ENCODE peak calls at places on chromosome X, in four cellular contexts. One of them, this sample, is unnamed.

GRCh38 chrX:67338262-67338661 is 205.6 kb upstream of the AR start:
- DNase-seq in cardiac fibroblast: no peak
- DNase-seq in astrocyte of the spinal cord: no peak
- DNase-seq in neural progenitor cell: no peak
- DNase-seq in this sample: no peak

GRCh38 chrX:2696698-2697215 is 5.7 kb downstream of the CD99 start:
- DNase-seq in neural progenitor cell: no peak
- DNase-seq in astrocyte of the spinal cord: peak; percentile 90
- DNase-seq in cardiac fibroblast: peak; percentile 83
- DNase-seq in this sample: no peak

GRCh38 chrX:14922437-14922836 is 49.2 kb downstream of the MOSPD2 start:
- DNase-seq in neural progenitor cell: no peak
- DNase-seq in cardiac fibroblast: peak; percentile 53
- DNase-seq in astrocyte of the spinal cord: peak; percentile 82
- DNase-seq in this sample: no peak

GRCh38 chrX:5113128-5113527 is 1115.5 kb downstream of the NLGN4X start:
- DNase-seq in cardiac fibroblast: peak; percentile 0
- DNase-seq in astrocyte of the spinal cord: peak; percentile 3
- DNase-seq in neural progenitor cell: peak; percentile 30
- DNase-seq in this sample: no peak

GRCh38 chrX:149398027-149398426 is 107.1 kb downstream of the IDS start:
- DNase-seq in astrocyte of the spinal cord: no peak
- DNase-seq in neural progenitor cell: peak; percentile 4
- DNase-seq in cardiac fibroblast: no peak
- DNase-seq in this sample: no peak

GRCh38 chrX:140733766-140734342 is 24.3 kb downstream of the LINC00632 start:
- DNase-seq in cardiac fibroblast: peak; percentile 66
- DNase-seq in neural progenitor cell: peak; percentile 54
- DNase-seq in astrocyte of the spinal cord: peak; percentile 45
- DNase-seq in this sample: no peak

GRCh38 chrX:41333744-41333993 is 293 bp upstream of the DDX3X start:
- DNase-seq in cardiac fibroblast: peak; percentile 89
- DNase-seq in neural progenitor cell: peak; percentile 90
- DNase-seq in astrocyte of the spinal cord: peak; percentile 95
- DNase-seq in this sample: no peak

GRCh38 chrX:10208281-10208856 is 51.6 kb downstream of the CLCN4 start:
- DNase-seq in cardiac fibroblast: no peak
- DNase-seq in astrocyte of the spinal cord: no peak
- DNase-seq in neural progenitor cell: no peak
- DNase-seq in this sample: no peak

GRCh38 chrX:41180194-41180902 is 95.1 kb downstream of the USP9X start:
- DNase-seq in neural progenitor cell: peak; percentile 68
- DNase-seq in cardiac fibroblast: peak; percentile 69
- DNase-seq in astrocyte of the spinal cord: peak; percentile 76
- DNase-seq in this sample: no peak

GRCh38 chrX:21374163-21374993 is at the start of gene CNKSR2:
- DNase-seq in cardiac fibroblast: peak; percentile 6
- DNase-seq in astrocyte of the spinal cord: peak; percentile 12
- DNase-seq in neural progenitor cell: peak; percentile 80
- DNase-seq in this sample: peak; percentile 72

GRCh38 chrX:132833373-132833772 is 125.1 kb downstream of the HS6ST2 start:
- DNase-seq in astrocyte of the spinal cord: no peak
- DNase-seq in neural progenitor cell: no peak
- DNase-seq in cardiac fibroblast: no peak
- DNase-seq in this sample: no peak

GRCh38 chrX:40468033-40468979 is 112.5 kb upstream of the ATP6AP2 start:
- DNase-seq in astrocyte of the spinal cord: peak; percentile 29
- DNase-seq in cardiac fibroblast: peak; percentile 70
- DNase-seq in neural progenitor cell: peak; percentile 72
- DNase-seq in this sample: no peak

GRCh38 chrX:130772313-130773140 is 130.5 kb downstream of the ENOX2 start:
- DNase-seq in neural progenitor cell: no peak
- DNase-seq in astrocyte of the spinal cord: peak; percentile 51
- DNase-seq in cardiac fibroblast: peak; percentile 24
- DNase-seq in this sample: no peak

GRCh38 chrX:119398587-119398973 is 556 bp upstream of the SLC25A43 start:
- DNase-seq in cardiac fibroblast: peak; percentile 29
- DNase-seq in astrocyte of the spinal cord: no peak
- DNase-seq in neural progenitor cell: no peak
- DNase-seq in this sample: no peak

GRCh38 chrX:63349307-63349706 is 1.8 kb downstream of the SPIN4 start:
- DNase-seq in cardiac fibroblast: no peak
- DNase-seq in astrocyte of the spinal cord: no peak
- DNase-seq in neural progenitor cell: no peak
- DNase-seq in this sample: no peak

GRCh38 chrX:12548746-12549145 is 242.5 kb upstream of the PRPS2 start:
- DNase-seq in astrocyte of the spinal cord: peak; percentile 18
- DNase-seq in neural progenitor cell: peak; percentile 71
- DNase-seq in cardiac fibroblast: peak; percentile 41
- DNase-seq in this sample: no peak

GRCh38 chrX:14673236-14673635 is 143.9 kb downstream of the GLRA2 start:
- DNase-seq in cardiac fibroblast: no peak
- DNase-seq in astrocyte of the spinal cord: no peak
- DNase-seq in neural progenitor cell: no peak
- DNase-seq in this sample: no peak

GRCh38 chrX:72634321-72634720 is 61.7 kb upstream of the HDAC8 start:
- DNase-seq in neural progenitor cell: no peak
- DNase-seq in cardiac fibroblast: peak; percentile 72
- DNase-seq in astrocyte of the spinal cord: no peak
- DNase-seq in this sample: no peak

GRCh38 chrX:140091276-140091886 is 126.1 kb upstream of the CXorf66 start:
- DNase-seq in neural progenitor cell: peak; percentile 67
- DNase-seq in cardiac fibroblast: no peak
- DNase-seq in astrocyte of the spinal cord: no peak
- DNase-seq in this sample: peak; percentile 37

GRCh38 chrX:18828832-18829404 is 121.5 kb downstream of the PPEF1 start:
- DNase-seq in neural progenitor cell: no peak
- DNase-seq in astrocyte of the spinal cord: peak; percentile 2
- DNase-seq in cardiac fibroblast: no peak
- DNase-seq in this sample: no peak

GRCh38 chrX:37454537-37455285 is 105.5 kb downstream of the PRRG1 start:
- DNase-seq in astrocyte of the spinal cord: peak; percentile 27
- DNase-seq in neural progenitor cell: no peak
- DNase-seq in cardiac fibroblast: peak; percentile 42
- DNase-seq in this sample: no peak

GRCh38 chrX:56762707-56763555 is 33.9 kb downstream of the NBDY start:
- DNase-seq in neural progenitor cell: no peak
- DNase-seq in cardiac fibroblast: no peak
- DNase-seq in astrocyte of the spinal cord: no peak
- DNase-seq in this sample: no peak

GRCh38 chrX:107750263-107750662 is 25.3 kb downstream of the TSC22D3 start:
- DNase-seq in astrocyte of the spinal cord: no peak
- DNase-seq in cardiac fibroblast: no peak
- DNase-seq in neural progenitor cell: no peak
- DNase-seq in this sample: no peak
- TF ChIP-seq CTCF in astrocyte of the spinal cord: no peak
- TF ChIP-seq CTCF in cardiac fibroblast: no peak
- TF ChIP-seq CTCF in neural progenitor cell: no peak
- TF ChIP-seq CTCF in this sample: no peak

GRCh38 chrX:50206753-50207152 is 2.2 kb downstream of the CCNB3 start:
- DNase-seq in astrocyte of the spinal cord: no peak
- DNase-seq in neural progenitor cell: no peak
- DNase-seq in cardiac fibroblast: no peak
- DNase-seq in this sample: no peak

GRCh38 chrX:50211510-50211909 is 6.9 kb downstream of the CCNB3 start:
- DNase-seq in astrocyte of the spinal cord: no peak
- DNase-seq in cardiac fibroblast: peak; percentile 8
- DNase-seq in neural progenitor cell: peak; percentile 37
- DNase-seq in this sample: no peak
- TF ChIP-seq CTCF in astrocyte of the spinal cord: peak; percentile 19
- TF ChIP-seq CTCF in cardiac fibroblast: peak; percentile 38
- TF ChIP-seq CTCF in neural progenitor cell: peak; percentile 38
- TF ChIP-seq CTCF in this sample: no peak

DNA sequence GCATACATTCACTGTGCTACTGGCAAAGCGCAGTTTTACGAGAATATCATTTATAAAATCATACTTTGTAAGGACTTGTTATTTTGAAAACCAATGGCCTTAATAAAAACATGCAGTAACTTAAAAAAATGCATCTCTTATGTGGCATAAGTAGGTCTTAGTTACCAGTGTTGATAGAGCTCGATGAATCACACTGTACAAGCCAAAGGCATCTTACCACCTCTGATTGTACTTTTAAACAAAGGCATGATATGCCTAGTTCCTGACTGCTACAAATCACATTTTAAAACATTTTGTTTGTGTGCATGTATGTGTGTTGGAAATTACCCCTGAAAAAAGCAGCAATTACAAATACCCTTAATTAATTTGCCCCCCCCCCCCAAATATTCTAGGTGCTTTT is 58.5 kb downstream of the TAB3 start:
- DNase-seq in neural progenitor cell: no peak
- DNase-seq in astrocyte of the spinal cord: no peak
- DNase-seq in cardiac fibroblast: no peak
- DNase-seq in this sample: no peak
- TF ChIP-seq CTCF in neural progenitor cell: no peak
- TF ChIP-seq CTCF in astrocyte of the spinal cord: no peak
- TF ChIP-seq CTCF in cardiac fibroblast: no peak
- TF ChIP-seq CTCF in this sample: no peak

GRCh38 chrX:87578978-87579377 is 61.4 kb downstream of the KLHL4 start:
- DNase-seq in cardiac fibroblast: peak; percentile 27
- DNase-seq in astrocyte of the spinal cord: no peak
- DNase-seq in neural progenitor cell: peak; percentile 24
- DNase-seq in this sample: no peak

GRCh38 chrX:87582453-87582852 is 64.9 kb downstream of the KLHL4 start:
- DNase-seq in cardiac fibroblast: no peak
- DNase-seq in neural progenitor cell: no peak
- DNase-seq in astrocyte of the spinal cord: no peak
- DNase-seq in this sample: no peak

GRCh38 chrX:87580862-87581261 is 63.3 kb downstream of the KLHL4 start:
- DNase-seq in cardiac fibroblast: no peak
- DNase-seq in neural progenitor cell: no peak
- DNase-seq in astrocyte of the spinal cord: no peak
- DNase-seq in this sample: no peak

GRCh38 chrX:87583679-87584078 is 66.1 kb downstream of the KLHL4 start:
- DNase-seq in cardiac fibroblast: no peak
- DNase-seq in astrocyte of the spinal cord: no peak
- DNase-seq in neural progenitor cell: peak; percentile 65
- DNase-seq in this sample: no peak
- TF ChIP-seq CTCF in cardiac fibroblast: peak; percentile 38
- TF ChIP-seq CTCF in astrocyte of the spinal cord: peak; percentile 51
- TF ChIP-seq CTCF in neural progenitor cell: peak; percentile 71
- TF ChIP-seq CTCF in this sample: peak; percentile 72

GRCh38 chrX:121254336-121254735 is 206.9 kb downstream of the GLUD2 start:
- DNase-seq in cardiac fibroblast: peak; percentile 4
- DNase-seq in neural progenitor cell: peak; percentile 31
- DNase-seq in astrocyte of the spinal cord: no peak
- DNase-seq in this sample: no peak
- TF ChIP-seq CTCF in cardiac fibroblast: peak; percentile 4
- TF ChIP-seq CTCF in neural progenitor cell: peak; percentile 36
- TF ChIP-seq CTCF in astrocyte of the spinal cord: peak; percentile 11
- TF ChIP-seq CTCF in this sample: no peak

GRCh38 chrX:108332281-108332680 is 105.9 kb downstream of the COL4A6 start:
- DNase-seq in neural progenitor cell: no peak
- DNase-seq in cardiac fibroblast: no peak
- DNase-seq in astrocyte of the spinal cord: no peak
- DNase-seq in this sample: no peak

DNA sequence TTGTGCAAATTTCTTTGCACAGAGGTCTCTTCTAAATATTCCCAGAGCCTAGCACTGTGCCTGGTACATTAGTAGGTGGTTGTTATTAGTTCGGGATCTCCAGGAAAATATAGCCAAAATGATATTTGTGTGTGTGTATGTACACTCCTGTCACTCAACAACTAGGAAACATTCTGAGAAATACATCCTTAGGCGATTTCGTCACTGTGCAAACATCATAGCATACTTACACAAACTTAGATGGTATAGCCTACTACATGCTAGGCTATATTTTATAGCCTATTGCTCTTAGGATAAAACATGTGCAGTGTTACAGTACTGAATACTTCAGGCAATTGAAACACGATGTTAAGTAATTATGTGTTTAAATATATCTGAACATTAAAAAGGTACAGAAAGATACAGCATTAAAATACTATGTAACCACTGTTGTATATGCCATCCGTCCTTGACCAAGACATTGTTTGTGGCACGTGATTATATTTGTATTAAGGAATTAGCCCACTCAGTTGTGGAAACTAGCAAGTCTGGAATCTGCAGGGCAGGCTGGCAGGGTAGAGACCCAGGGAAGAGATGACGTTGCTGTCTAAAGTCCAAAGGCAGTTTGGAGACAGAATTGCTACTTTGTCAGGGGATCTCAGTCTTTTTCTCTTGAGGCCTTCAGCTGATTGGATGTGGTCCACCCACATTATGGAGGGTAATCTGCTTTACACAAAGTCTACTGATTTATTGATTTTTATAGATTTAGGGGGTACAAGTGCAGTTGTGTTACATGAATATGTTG is 106.9 kb downstream of the COL4A6 start:
- DNase-seq in cardiac fibroblast: no peak
- DNase-seq in neural progenitor cell: no peak
- DNase-seq in astrocyte of the spinal cord: no peak
- DNase-seq in this sample: no peak
- TF ChIP-seq CTCF in cardiac fibroblast: no peak
- TF ChIP-seq CTCF in neural progenitor cell: no peak
- TF ChIP-seq CTCF in astrocyte of the spinal cord: no peak
- TF ChIP-seq CTCF in this sample: no peak

GRCh38 chrX:13598877-13599276 is 29.5 kb downstream of the EGFL6 start:
- DNase-seq in astrocyte of the spinal cord: no peak
- DNase-seq in neural progenitor cell: peak; percentile 23
- DNase-seq in cardiac fibroblast: no peak
- DNase-seq in this sample: no peak
- TF ChIP-seq CTCF in astrocyte of the spinal cord: peak; percentile 40
- TF ChIP-seq CTCF in neural progenitor cell: peak; percentile 42
- TF ChIP-seq CTCF in cardiac fibroblast: peak; percentile 24
- TF ChIP-seq CTCF in this sample: no peak

GRCh38 chrX:141879616-141880015 is 24.1 kb upstream of the MAGEC1 start:
- DNase-seq in neural progenitor cell: no peak
- DNase-seq in cardiac fibroblast: no peak
- DNase-seq in astrocyte of the spinal cord: no peak
- DNase-seq in this sample: no peak
- TF ChIP-seq CTCF in neural progenitor cell: no peak
- TF ChIP-seq CTCF in cardiac fibroblast: no peak
- TF ChIP-seq CTCF in astrocyte of the spinal cord: no peak
- TF ChIP-seq CTCF in this sample: no peak

GRCh38 chrX:135463937-135464336 is 42.2 kb downstream of the SMIM10L2A start:
- DNase-seq in cardiac fibroblast: peak; percentile 25
- DNase-seq in neural progenitor cell: no peak
- DNase-seq in astrocyte of the spinal cord: no peak
- DNase-seq in this sample: no peak
- TF ChIP-seq CTCF in cardiac fibroblast: peak; percentile 29
- TF ChIP-seq CTCF in neural progenitor cell: no peak
- TF ChIP-seq CTCF in astrocyte of the spinal cord: peak; percentile 19
- TF ChIP-seq CTCF in this sample: no peak

GRCh38 chrX:151153086-151153485 is 23.3 kb upstream of the GPR50 start:
- DNase-seq in cardiac fibroblast: peak; percentile 3
- DNase-seq in astrocyte of the spinal cord: peak; percentile 24
- DNase-seq in neural progenitor cell: peak; percentile 77
- DNase-seq in this sample: no peak
- TF ChIP-seq CTCF in cardiac fibroblast: peak; percentile 2
- TF ChIP-seq CTCF in astrocyte of the spinal cord: peak; percentile 43
- TF ChIP-seq CTCF in neural progenitor cell: peak; percentile 62
- TF ChIP-seq CTCF in this sample: peak; percentile 14